ENCODE peak calls at places on chromosome 4, in four cellular contexts. Y, Z, E and W are unnamed samples.

GRCh38 chr4:76897522-76898384 is at the start of gene SOWAHB:
- DNase-seq in Y (peak; percentile 58), Z (peak; percentile 40), E (no peak), W (peak; percentile 74)

GRCh38 chr4:25760048-25760447 is 102.7 kb downstream of the SEL1L3 start:
- DNase-seq in Y (no peak), Z (no peak), E (no peak), W (no peak)

GRCh38 chr4:153161599-153161971 is 42.7 kb upstream of the TRIM2 start:
- DNase-seq in Y (no peak), Z (no peak), E (no peak), W (no peak)

GRCh38 chr4:99483636-99484035 is 27.2 kb upstream of the C4orf17 start:
- DNase-seq in Y (no peak), Z (no peak), E (no peak), W (no peak)

GRCh38 chr4:57114973-57115372 is 4.8 kb upstream of the IGFBP7 start:
- DNase-seq in Y (no peak), Z (no peak), E (no peak), W (no peak)

GRCh38 chr4:5895287-5895686 is 2.4 kb upstream of the CRMP1 start:
- DNase-seq in Y (no peak), Z (no peak), E (no peak), W (no peak)

GRCh38 chr4:108906866-108907367 is 144.1 kb upstream of the ETNPPL start:
- DNase-seq in Y (no peak), Z (no peak), E (no peak), W (no peak)

GRCh38 chr4:14878681-14879080 is 123.6 kb upstream of the CPEB2 start:
- DNase-seq in Y (no peak), Z (no peak), E (no peak), W (no peak)

GRCh38 chr4:98794565-98795205 is 134.2 kb downstream of the EIF4E start:
- DNase-seq in Y (no peak), Z (no peak), E (peak; percentile 80), W (no peak)

GRCh38 chr4:141158219-141158618 is 24.9 kb upstream of the RNF150 start:
- DNase-seq in Y (peak; percentile 39), Z (peak; percentile 31), E (peak; percentile 49), W (no peak)

GRCh38 chr4:13527192-13527982 is 16.9 kb downstream of the NKX3-2 start:
- DNase-seq in Y (peak; percentile 32), Z (no peak), E (no peak), W (no peak)

GRCh38 chr4:61210186-61210939 is 10.2 kb downstream of the ADGRL3 start:
- DNase-seq in Y (no peak), Z (no peak), E (no peak), W (peak; percentile 30)

GRCh38 chr4:93646225-93646930 is 182.2 kb upstream of the ATOH1 start:
- DNase-seq in Y (no peak), Z (no peak), E (no peak), W (no peak)

GRCh38 chr4:16217300-16218051 is 8.8 kb downstream of the TAPT1 start:
- DNase-seq in Y (no peak), Z (no peak), E (no peak), W (no peak)

GRCh38 chr4:94298725-94299252 is 43.8 kb downstream of the HPGDS start:
- DNase-seq in Y (no peak), Z (peak; percentile 82), E (peak; percentile 59), W (no peak)

GRCh38 chr4:21802406-21802805 is 146.2 kb downstream of the KCNIP4 start:
- DNase-seq in Y (no peak), Z (no peak), E (no peak), W (no peak)

GRCh38 chr4:21806991-21807390 is 141.6 kb downstream of the KCNIP4 start:
- DNase-seq in Y (no peak), Z (no peak), E (no peak), W (no peak)

DNA sequence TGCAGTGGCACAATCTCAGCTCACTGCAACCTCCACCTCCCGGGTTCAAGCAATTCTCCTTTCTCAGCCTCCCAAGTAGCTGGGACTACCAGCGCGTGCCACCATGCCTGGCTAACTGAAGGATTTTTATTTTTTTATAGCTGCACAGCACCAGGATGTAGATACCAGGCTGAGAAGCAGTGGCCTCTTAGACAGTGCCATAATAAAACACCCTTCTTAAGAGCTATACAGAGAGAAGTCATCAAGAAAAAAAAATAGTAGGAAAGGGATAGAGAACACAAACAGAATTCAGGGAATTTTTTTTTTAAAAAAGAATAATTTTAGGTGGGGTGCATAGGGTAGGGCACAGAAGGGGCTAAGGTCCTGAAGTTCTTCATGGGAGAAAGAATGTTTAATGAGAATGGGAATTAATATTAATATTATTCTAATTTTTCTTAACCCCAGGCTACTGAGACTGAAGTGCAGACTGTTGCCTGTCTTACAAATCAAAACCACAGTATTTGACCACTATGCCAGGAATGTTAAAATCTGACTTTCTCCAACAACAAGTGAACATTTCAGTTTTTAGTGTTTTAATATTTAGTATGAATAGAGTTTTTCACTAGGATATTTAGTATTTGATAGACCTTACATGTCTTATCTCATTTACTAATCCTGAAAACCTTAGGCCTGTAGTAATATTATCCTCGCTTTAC is 146.8 kb downstream of the KCNIP4 start:
- DNase-seq in Y (no peak), Z (no peak), E (no peak), W (no peak)
- TF ChIP-seq FOXJ3 in Y (no peak), Z (no peak), E (no peak), W (no peak)

GRCh38 chr4:3290889-3291321 is 1.9 kb upstream of the RGS12 start:
- DNase-seq in Y (no peak), Z (no peak), E (no peak), W (no peak)
- TF ChIP-seq MAX in Y (no peak), Z (no peak), E (no peak), W (no peak)

GRCh38 chr4:46270986-46271596 is 118.8 kb downstream of the GABRA2 start:
- DNase-seq in Y (peak; percentile 4), Z (peak; percentile 17), E (no peak), W (no peak)
- TF ChIP-seq FOXJ3 in Y (no peak), Z (no peak), E (no peak), W (no peak)

DNA sequence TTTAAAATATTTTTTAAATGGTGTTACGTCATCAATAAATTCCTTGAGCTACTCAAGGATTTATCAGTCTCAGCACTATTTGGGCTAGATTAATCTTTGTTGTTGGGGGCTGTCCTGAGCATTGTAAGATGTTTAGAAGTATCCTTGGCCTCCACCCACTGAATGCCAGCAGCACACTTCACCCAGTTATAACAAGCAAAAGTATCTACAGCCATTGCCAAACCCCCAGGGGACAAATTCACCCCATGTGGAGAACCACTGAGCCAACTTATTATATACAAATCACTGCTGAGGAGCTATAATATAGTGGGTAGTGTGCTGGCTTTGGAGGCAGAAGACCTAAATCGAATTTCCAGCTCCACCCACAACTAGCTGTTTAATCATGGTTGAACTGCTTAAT is 58.3 kb downstream of the ATP10D start:
- DNase-seq in Y (no peak), Z (no peak), E (no peak), W (no peak)
- TF ChIP-seq MAX in Y (no peak), Z (no peak), E (no peak), W (no peak)

GRCh38 chr4:41512604-41513003 is 25.4 kb upstream of the LIMCH1 start:
- DNase-seq in Y (no peak), Z (no peak), E (no peak), W (no peak)

GRCh38 chr4:41509411-41510008 is 28.4 kb upstream of the LIMCH1 start:
- DNase-seq in Y (no peak), Z (no peak), E (no peak), W (no peak)

GRCh38 chr4:41510179-41510578 is 27.8 kb upstream of the LIMCH1 start:
- DNase-seq in Y (no peak), Z (no peak), E (no peak), W (no peak)

GRCh38 chr4:41514169-41514568 is 23.8 kb upstream of the LIMCH1 start:
- DNase-seq in Y (no peak), Z (no peak), E (no peak), W (no peak)

DNA sequence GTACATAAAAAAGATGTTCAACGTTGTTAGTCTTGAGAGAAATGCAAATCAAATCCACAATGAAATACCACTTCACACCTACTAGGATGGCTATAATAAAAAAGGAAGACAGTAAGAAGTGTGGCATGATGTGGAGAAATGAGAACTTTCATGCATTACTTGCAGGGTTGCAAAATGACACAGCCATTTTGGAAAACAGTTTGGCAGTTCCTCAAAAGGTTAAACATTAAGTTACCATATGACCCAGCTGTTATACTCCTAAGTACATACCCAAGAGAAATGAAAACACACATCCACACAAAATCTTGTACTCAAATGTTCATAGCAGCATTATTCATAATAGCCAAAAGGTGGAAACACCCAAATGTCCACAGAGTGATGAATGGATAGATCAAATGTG is 25.8 kb upstream of the LIMCH1 start:
- DNase-seq in Y (no peak), Z (no peak), E (no peak), W (no peak)
- TF ChIP-seq FOXJ3 in Y (no peak), Z (no peak), E (no peak), W (no peak)

GRCh38 chr4:122047706-122048425 is 96.0 kb upstream of the TRPC3 start:
- DNase-seq in Y (no peak), Z (no peak), E (no peak), W (no peak)

GRCh38 chr4:122044496-122044895 is 92.6 kb upstream of the TRPC3 start:
- DNase-seq in Y (no peak), Z (no peak), E (no peak), W (no peak)

GRCh38 chr4:122046255-122046654 is 94.4 kb upstream of the TRPC3 start:
- DNase-seq in Y (no peak), Z (no peak), E (no peak), W (no peak)

GRCh38 chr4:122041312-122041711 is 89.5 kb upstream of the TRPC3 start:
- DNase-seq in Y (no peak), Z (no peak), E (no peak), W (no peak)

GRCh38 chr4:122045533-122045932 is 93.7 kb upstream of the TRPC3 start:
- DNase-seq in Y (peak; percentile 3), Z (peak; percentile 4), E (no peak), W (no peak)
- TF ChIP-seq MAX in Y (peak; percentile 29), Z (no peak), E (no peak), W (no peak)